ENCODE peak calls at places on chromosomes 1 and 21, in six cellular contexts. E is tibial artery, D is fibroblast of pulmonary artery, H is IMR-90, W is cardiac fibroblast, R is brain microvascular endothelial cell. U is an unnamed sample.

GRCh38 chr1:47618830-47619229 is 181.0 kb downstream of the FOXD2 start:
- DNase-seq in R (no peak), H (no peak), D (no peak), W (no peak), E (no peak), U (no peak)

GRCh38 chr1:8352886-8353285 is 35.0 kb downstream of the SLC45A1 start:
- DNase-seq in R (no peak), E (no peak), H (no peak), W (no peak), D (no peak), U (no peak)

GRCh38 chr1:151047591-151047924 is at the start of gene C1orf56:
- DNase-seq in H (peak; percentile 60), W (peak; percentile 57), D (peak; percentile 59), R (no peak), E (peak; percentile 84), U (peak; percentile 75)

GRCh38 chr1:169483500-169483966 is 2.2 kb downstream of the SLC19A2 start:
- DNase-seq in W (peak; percentile 47), E (no peak), H (peak; percentile 79), D (peak; percentile 49), R (no peak), U (peak; percentile 44)

GRCh38 chr1:24955779-24956365 is 25.8 kb upstream of the RUNX3 start:
- DNase-seq in H (no peak), R (no peak), D (no peak), E (no peak), W (no peak), U (no peak)

GRCh38 chr1:240247899-240248298 is 156.2 kb downstream of the FMN2 start:
- DNase-seq in W (no peak), H (no peak), D (no peak), R (no peak), E (no peak), U (no peak)

GRCh38 chr1:229582011-229582694 is 23.6 kb upstream of the ABCB10 start:
- DNase-seq in R (no peak), W (peak; percentile 57), H (peak; percentile 29), D (peak; percentile 28), E (peak; percentile 92), U (peak; percentile 41)

GRCh38 chr21:36330904-36331303 is 10.9 kb downstream of the MORC3 start:
- DNase-seq in D (peak; percentile 72), W (peak; percentile 69), E (no peak), R (peak; percentile 38), H (peak; percentile 60), U (peak; percentile 49)

GRCh38 chr21:44421901-44422840 is 33.1 kb upstream of the LRRC3 start:
- DNase-seq in D (no peak), R (no peak), E (peak; percentile 24), H (no peak), W (no peak), U (no peak)

GRCh38 chr1:150487763-150488115 is 520 bp downstream of the TARS2 start:
- DNase-seq in E (no peak), W (no peak), R (no peak), D (no peak), H (no peak), U (no peak)

GRCh38 chr21:42565206-42565810 is 51.7 kb downstream of the SLC37A1 start:
- DNase-seq in R (no peak), W (no peak), E (peak; percentile 43), D (no peak), H (no peak), U (no peak)

GRCh38 chr1:155608888-155609225 is 1.2 kb upstream of the MSTO1 start:
- DNase-seq in D (no peak), W (no peak), H (no peak), E (peak; percentile 54), R (no peak), U (no peak)

GRCh38 chr1:205045146-205045545 is 2.1 kb downstream of the CNTN2 start:
- DNase-seq in E (no peak), H (no peak), R (no peak), D (no peak), W (no peak), U (no peak)

GRCh38 chr1:205042911-205043806 is at the start of gene CNTN2:
- DNase-seq in E (no peak), H (no peak), R (no peak), D (no peak), W (no peak), U (no peak)

GRCh38 chr1:205043866-205044265 is 854 bp downstream of the CNTN2 start:
- DNase-seq in W (no peak), E (no peak), H (no peak), D (no peak), R (no peak), U (no peak)

GRCh38 chr1:205046870-205047269 is 3.9 kb downstream of the CNTN2 start:
- DNase-seq in H (no peak), W (no peak), D (no peak), R (no peak), E (no peak), U (no peak)

DNA sequence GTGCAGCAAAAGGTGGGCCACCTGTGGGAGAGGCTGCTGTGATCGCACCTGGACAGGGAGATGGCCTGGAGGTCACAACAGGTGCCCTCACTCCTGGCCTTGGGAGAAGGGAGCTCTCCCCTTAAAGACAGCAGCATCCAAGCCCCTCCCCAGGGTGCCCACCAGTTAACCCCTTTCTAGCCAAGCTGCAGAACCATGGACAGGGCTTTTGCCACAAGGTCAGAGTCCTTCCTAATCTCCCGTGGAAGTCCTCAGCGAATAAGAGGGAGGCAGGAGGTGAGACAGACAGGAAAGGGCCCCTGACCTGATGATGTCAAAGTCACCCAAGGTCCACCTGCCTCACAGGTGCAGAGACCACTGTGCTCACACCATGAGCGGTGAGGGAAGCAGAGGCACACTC is 1.7 kb downstream of the CNTN2 start:
- DNase-seq in D (no peak), E (no peak), W (no peak), H (no peak), R (no peak), U (no peak)
- H3K4me3 ChIP-seq in D (no peak overlapping the region), E (no peak overlapping the region), W (no peak overlapping the region), H (no peak overlapping the region), R (no peak overlapping the region), U (no peak overlapping the region)

DNA sequence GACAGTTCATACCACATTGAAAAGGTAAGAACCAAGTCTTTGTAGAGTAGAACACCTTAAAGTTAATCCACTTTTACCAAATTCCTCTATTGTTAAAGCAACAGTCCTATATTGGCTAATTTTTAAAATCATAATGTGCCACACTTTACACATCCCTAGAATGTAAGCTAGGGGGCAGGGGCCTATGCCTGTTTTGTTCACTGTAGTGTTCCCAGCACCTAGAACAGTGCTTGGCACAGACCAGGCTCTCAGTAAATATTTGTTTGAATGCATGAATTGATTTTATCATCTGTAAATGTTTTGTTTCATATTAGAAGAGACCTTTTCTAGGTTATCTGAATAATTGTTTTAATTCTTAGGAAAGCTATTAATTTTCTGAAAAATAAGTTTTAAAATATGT is 9.1 kb downstream of the SMAP2 start:
- DNase-seq in D (no peak), H (no peak), W (no peak), E (no peak), R (no peak), U (no peak)
- H3K4me3 ChIP-seq in D (no peak overlapping the region), H (no peak overlapping the region), W (no peak overlapping the region), E (no peak overlapping the region), R (no peak overlapping the region), U (no peak overlapping the region)

GRCh38 chr1:78483903-78484302 is 6.9 kb upstream of the PTGFR start:
- DNase-seq in H (peak; percentile 40), E (no peak), R (peak; percentile 1), W (peak; percentile 72), D (no peak), U (no peak)
- H3K4me3 ChIP-seq in H (no peak overlapping the region), E (no peak overlapping the region), R (no peak overlapping the region), W (no peak overlapping the region), D (no peak overlapping the region), U (no peak overlapping the region)

DNA sequence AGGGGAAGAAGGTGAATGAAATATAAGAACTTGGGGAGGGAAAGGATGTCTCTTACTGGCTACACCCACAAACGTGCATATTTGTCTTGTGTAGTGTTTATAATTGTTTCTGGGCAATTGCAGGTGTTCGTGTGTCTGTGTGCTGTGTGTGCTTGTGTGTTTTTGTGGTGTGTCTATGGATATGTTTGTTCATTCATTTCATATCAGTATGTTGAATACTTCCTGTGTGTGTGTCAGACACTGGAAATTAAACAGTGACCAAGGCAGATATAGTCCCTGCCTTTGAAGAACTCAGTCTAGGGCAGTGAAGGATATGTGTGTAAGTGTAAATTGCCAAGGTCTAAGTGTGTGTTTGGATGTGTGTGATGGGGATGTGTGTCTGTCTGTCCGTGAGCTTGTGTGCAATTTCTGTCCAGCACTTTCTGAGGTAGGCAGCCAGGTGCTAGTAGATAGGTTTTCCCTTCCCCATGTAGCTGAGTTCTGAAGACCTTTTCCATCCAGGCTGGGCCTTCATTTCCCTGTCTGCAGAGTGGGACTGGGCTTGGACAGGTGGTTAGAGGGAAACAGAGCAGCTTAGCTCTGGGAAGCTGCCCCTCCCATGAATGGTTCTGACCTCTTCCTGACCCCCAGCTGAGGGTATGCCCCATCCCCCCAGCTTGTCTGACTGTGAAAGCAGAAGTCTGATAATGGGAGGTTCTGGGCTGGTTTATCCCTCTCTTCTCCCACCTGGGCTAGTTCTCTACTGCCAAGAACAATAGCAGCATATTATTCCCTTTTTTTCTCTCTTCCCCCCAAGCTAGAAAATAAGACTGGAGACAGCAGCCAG is 3.8 kb downstream of the AGO1 start:
- DNase-seq in H (peak; percentile 24), E (no peak), R (no peak), W (peak; percentile 12), D (no peak), U (no peak)
- H3K4me3 ChIP-seq in H (no peak overlapping the region), E (no peak overlapping the region), R (no peak overlapping the region), W (no peak overlapping the region), D (no peak overlapping the region), U (no peak overlapping the region)

DNA sequence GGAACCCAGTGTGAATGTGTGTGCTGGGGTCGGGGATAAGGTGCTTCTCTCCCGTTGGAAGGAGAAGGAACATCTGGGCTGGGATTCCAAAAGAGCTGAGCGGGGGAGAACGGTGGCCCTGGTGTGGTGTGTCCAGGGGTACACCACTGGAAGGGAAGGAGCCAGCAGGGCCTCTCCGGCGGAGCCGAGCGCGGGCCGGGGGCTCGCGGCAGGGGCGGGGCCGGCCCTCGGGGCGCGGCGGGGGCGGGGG is 231 bp upstream of the RPS6KA1 start:
- DNase-seq in D (no peak), R (no peak), H (no peak), E (no peak), W (no peak), U (no peak)
- H3K4me3 ChIP-seq in D (peak overlapping the region; percentile 63), R (peak overlapping the region; percentile 55), H (peak overlapping the region; percentile 68), E (peak overlapping the region; percentile 74), W (peak overlapping the region; percentile 55), U (peak overlapping the region; percentile 41)

U was measured in astrocyte of the spinal cord.